ENCODE peak calls at places on chromosome 5, in nine cellular contexts. P, H, B, M, Z, G, F, X and R are unnamed samples.

GRCh38 chr5:175572922-175573321 is 84.9 kb upstream of the HRH2 start:
- DNase-seq in G (no peak), P (no peak), F (no peak), X (no peak), M (no peak), H (peak), Z (peak), B (no peak), R (peak)

GRCh38 chr5:151156732-151157402 is 712 bp downstream of the ANXA6 start:
- DNase-seq in Z (peak), B (no peak), X (no peak), M (peak), G (no peak), H (no peak), P (no peak), F (no peak), R (peak)

GRCh38 chr5:59036274-59036961 is 453.5 kb downstream of the RAB3C start:
- DNase-seq in X (peak), P (no peak), G (no peak), Z (peak), B (no peak), M (no peak), F (no peak), H (peak), R (peak)

GRCh38 chr5:4549351-4549750 is 590.8 kb upstream of the ADAMTS16 start:
- DNase-seq in B (no peak), F (no peak), G (no peak), Z (no peak), P (no peak), M (no peak), X (no peak), H (no peak), R (no peak)

GRCh38 chr5:122424211-122424610 is 112.2 kb downstream of the SNCAIP start:
- DNase-seq in B (no peak), Z (no peak), G (no peak), P (no peak), X (no peak), M (no peak), F (peak), H (no peak), R (no peak)

GRCh38 chr5:61327761-61328753 is 4.0 kb upstream of the ZSWIM6 start:
- DNase-seq in Z (peak), H (no peak), P (no peak), X (no peak), B (no peak), F (no peak), G (no peak), M (no peak), R (peak)

GRCh38 chr5:96142786-96143434 is 181.3 kb upstream of the ELL2 start:
- DNase-seq in X (no peak), G (no peak), H (no peak), P (no peak), Z (no peak), M (no peak), B (no peak), F (no peak), R (peak)

GRCh38 chr5:2710910-2711309 is 40.6 kb downstream of the IRX2 start:
- DNase-seq in H (no peak), M (no peak), G (no peak), Z (no peak), F (no peak), X (no peak), P (no peak), B (no peak), R (no peak)

GRCh38 chr5:36944607-36945225 is 68.1 kb downstream of the NIPBL start:
- DNase-seq in M (no peak), B (peak), Z (no peak), P (no peak), X (no peak), G (no peak), H (no peak), F (peak), R (peak)

GRCh38 chr5:138033275-138033808 is 463 bp upstream of the FAM13B start:
- DNase-seq in Z (peak), G (no peak), H (no peak), B (peak), X (no peak), F (peak), P (no peak), M (peak), R (peak)

GRCh38 chr5:113378960-113379541 is 55.7 kb downstream of the TSSK1B start:
- DNase-seq in G (no peak), M (peak), P (no peak), X (peak), B (peak), H (peak), F (peak), Z (peak), R (peak)